ENCODE peak calls at places on chromosomes 12 and 14, in six cellular contexts. One of them, this sample, is unnamed.

GRCh38 chr14:88013750-88014349 is 8.9 kb downstream of the GPR65 start:
- DNase-seq in NCI-H524: peak; percentile 74
- DNase-seq in nephron progenitor cell: peak; percentile 62
- DNase-seq in ACHN: peak; percentile 64
- DNase-seq in stimulated activated naive CD4-positive, alpha-beta T cell: peak; percentile 9
- DNase-seq in iris pigment epithelial cell: peak; percentile 72
- DNase-seq in this sample: peak; percentile 83

GRCh38 chr12:86229772-86230171 is 26.4 kb downstream of the MGAT4C start:
- DNase-seq in nephron progenitor cell: no peak
- DNase-seq in NCI-H524: no peak
- DNase-seq in iris pigment epithelial cell: no peak
- DNase-seq in ACHN: no peak
- DNase-seq in stimulated activated naive CD4-positive, alpha-beta T cell: no peak
- DNase-seq in this sample: no peak

GRCh38 chr14:61505815-61506809 is 184.7 kb downstream of the PRKCH start:
- DNase-seq in iris pigment epithelial cell: no peak
- DNase-seq in stimulated activated naive CD4-positive, alpha-beta T cell: no peak
- DNase-seq in nephron progenitor cell: no peak
- DNase-seq in ACHN: peak; percentile 88
- DNase-seq in NCI-H524: no peak
- DNase-seq in this sample: no peak

GRCh38 chr14:36129181-36129580 is 47.3 kb downstream of the PTCSC3 start:
- DNase-seq in iris pigment epithelial cell: peak; percentile 3
- DNase-seq in NCI-H524: no peak
- DNase-seq in ACHN: no peak
- DNase-seq in stimulated activated naive CD4-positive, alpha-beta T cell: no peak
- DNase-seq in nephron progenitor cell: peak; percentile 5
- DNase-seq in this sample: no peak

GRCh38 chr12:124217508-124217981 is 77.3 kb upstream of the RFLNA start:
- DNase-seq in nephron progenitor cell: peak; percentile 45
- DNase-seq in ACHN: peak; percentile 21
- DNase-seq in NCI-H524: no peak
- DNase-seq in stimulated activated naive CD4-positive, alpha-beta T cell: no peak
- DNase-seq in iris pigment epithelial cell: no peak
- DNase-seq in this sample: no peak

GRCh38 chr14:76772300-76773187 is 11.3 kb downstream of the VASH1 start:
- DNase-seq in NCI-H524: no peak
- DNase-seq in ACHN: no peak
- DNase-seq in stimulated activated naive CD4-positive, alpha-beta T cell: no peak
- DNase-seq in iris pigment epithelial cell: peak; percentile 65
- DNase-seq in nephron progenitor cell: peak; percentile 68
- DNase-seq in this sample: peak; percentile 82

GRCh38 chr12:29662737-29663323 is 120.9 kb downstream of the TMTC1 start:
- DNase-seq in stimulated activated naive CD4-positive, alpha-beta T cell: no peak
- DNase-seq in nephron progenitor cell: no peak
- DNase-seq in ACHN: no peak
- DNase-seq in NCI-H524: no peak
- DNase-seq in iris pigment epithelial cell: no peak
- DNase-seq in this sample: no peak

GRCh38 chr12:118206107-118206412 is 70.1 kb downstream of the PEBP1 start:
- DNase-seq in ACHN: no peak
- DNase-seq in NCI-H524: no peak
- DNase-seq in iris pigment epithelial cell: peak; percentile 11
- DNase-seq in nephron progenitor cell: no peak
- DNase-seq in stimulated activated naive CD4-positive, alpha-beta T cell: no peak
- DNase-seq in this sample: no peak

GRCh38 chr12:67434653-67435375 is 165.7 kb downstream of the CAND1 start:
- DNase-seq in stimulated activated naive CD4-positive, alpha-beta T cell: no peak
- DNase-seq in ACHN: no peak
- DNase-seq in NCI-H524: no peak
- DNase-seq in iris pigment epithelial cell: peak; percentile 98
- DNase-seq in nephron progenitor cell: no peak
- DNase-seq in this sample: no peak

GRCh38 chr14:24310666-24311604 is at the start of gene LTB4R:
- DNase-seq in ACHN: peak; percentile 60
- DNase-seq in nephron progenitor cell: no peak
- DNase-seq in NCI-H524: no peak
- DNase-seq in iris pigment epithelial cell: peak; percentile 85
- DNase-seq in stimulated activated naive CD4-positive, alpha-beta T cell: peak; percentile 61
- DNase-seq in this sample: peak; percentile 92

GRCh38 chr12:460301-461230 is 827 bp downstream of the B4GALNT3 start:
- DNase-seq in stimulated activated naive CD4-positive, alpha-beta T cell: peak; percentile 27
- DNase-seq in iris pigment epithelial cell: no peak
- DNase-seq in NCI-H524: no peak
- DNase-seq in nephron progenitor cell: no peak
- DNase-seq in ACHN: no peak
- DNase-seq in this sample: peak; percentile 84

GRCh38 chr12:57563358-57563757 is 13.5 kb downstream of the KIF5A start:
- DNase-seq in iris pigment epithelial cell: no peak
- DNase-seq in stimulated activated naive CD4-positive, alpha-beta T cell: no peak
- DNase-seq in nephron progenitor cell: no peak
- DNase-seq in NCI-H524: no peak
- DNase-seq in ACHN: no peak
- DNase-seq in this sample: no peak

GRCh38 chr12:123961585-123961984 is 11.0 kb downstream of the CCDC92 start:
- DNase-seq in iris pigment epithelial cell: no peak
- DNase-seq in stimulated activated naive CD4-positive, alpha-beta T cell: no peak
- DNase-seq in ACHN: no peak
- DNase-seq in NCI-H524: no peak
- DNase-seq in nephron progenitor cell: no peak
- DNase-seq in this sample: no peak

GRCh38 chr12:90004319-90005074 is 295.9 kb upstream of the ATP2B1 start:
- DNase-seq in stimulated activated naive CD4-positive, alpha-beta T cell: no peak
- DNase-seq in iris pigment epithelial cell: no peak
- DNase-seq in ACHN: no peak
- DNase-seq in NCI-H524: no peak
- DNase-seq in nephron progenitor cell: no peak
- DNase-seq in this sample: no peak

GRCh38 chr12:95480230-95480629 is 6.3 kb downstream of the METAP2 start:
- DNase-seq in NCI-H524: no peak
- DNase-seq in ACHN: no peak
- DNase-seq in stimulated activated naive CD4-positive, alpha-beta T cell: no peak
- DNase-seq in iris pigment epithelial cell: peak; percentile 70
- DNase-seq in nephron progenitor cell: no peak
- DNase-seq in this sample: no peak

GRCh38 chr12:101781834-101782543 is 42.7 kb upstream of the SYCP3 start:
- DNase-seq in ACHN: no peak
- DNase-seq in NCI-H524: no peak
- DNase-seq in iris pigment epithelial cell: peak; percentile 79
- DNase-seq in stimulated activated naive CD4-positive, alpha-beta T cell: no peak
- DNase-seq in nephron progenitor cell: no peak
- DNase-seq in this sample: no peak

GRCh38 chr14:61147898-61148549 is 133.1 kb downstream of the TMEM30B start:
- DNase-seq in nephron progenitor cell: no peak
- DNase-seq in iris pigment epithelial cell: peak; percentile 100
- DNase-seq in NCI-H524: no peak
- DNase-seq in stimulated activated naive CD4-positive, alpha-beta T cell: no peak
- DNase-seq in ACHN: peak; percentile 7
- DNase-seq in this sample: no peak

GRCh38 chr14:22664261-22664660 is 20.1 kb upstream of the OR6J1 start:
- DNase-seq in ACHN: no peak
- DNase-seq in iris pigment epithelial cell: peak; percentile 45
- DNase-seq in stimulated activated naive CD4-positive, alpha-beta T cell: no peak
- DNase-seq in nephron progenitor cell: no peak
- DNase-seq in NCI-H524: peak; percentile 95
- DNase-seq in this sample: no peak

GRCh38 chr12:128929046-128929445 is 75.8 kb downstream of the GLT1D1 start:
- DNase-seq in iris pigment epithelial cell: no peak
- DNase-seq in ACHN: no peak
- DNase-seq in stimulated activated naive CD4-positive, alpha-beta T cell: no peak
- DNase-seq in NCI-H524: no peak
- DNase-seq in nephron progenitor cell: no peak
- DNase-seq in this sample: no peak

GRCh38 chr14:100423421-100424010 is 100.4 kb downstream of the SLC25A47 start:
- DNase-seq in iris pigment epithelial cell: no peak
- DNase-seq in ACHN: no peak
- DNase-seq in nephron progenitor cell: no peak
- DNase-seq in NCI-H524: no peak
- DNase-seq in stimulated activated naive CD4-positive, alpha-beta T cell: no peak
- DNase-seq in this sample: no peak

GRCh38 chr14:61456720-61457119 is 135.3 kb downstream of the PRKCH start:
- DNase-seq in nephron progenitor cell: peak; percentile 81
- DNase-seq in ACHN: peak; percentile 74
- DNase-seq in NCI-H524: peak; percentile 66
- DNase-seq in stimulated activated naive CD4-positive, alpha-beta T cell: peak; percentile 78
- DNase-seq in iris pigment epithelial cell: peak; percentile 74
- DNase-seq in this sample: peak; percentile 91

GRCh38 chr12:4939418-4940023 is 29.8 kb downstream of the KCNA1 start:
- DNase-seq in ACHN: no peak
- DNase-seq in iris pigment epithelial cell: no peak
- DNase-seq in stimulated activated naive CD4-positive, alpha-beta T cell: no peak
- DNase-seq in nephron progenitor cell: no peak
- DNase-seq in NCI-H524: peak; percentile 9
- DNase-seq in this sample: no peak

This sample was measured in posterior vena cava.